ENCODE peak calls at places on chromosomes 13 and 19, in eight cellular contexts. G is NCI-H2171; Q is fibroblast of pulmonary artery; Y is stimulated activated CD8-positive, alpha-beta memory T cell treated with anti-CD3 and anti-CD28 coated beads, Interleukin-15, amount 100 ng/mL, for 4 hours; U is stimulated activated naive CD8-positive, alpha-beta T cell treated with anti-CD3 and anti-CD28 coated beads, Interleukin-15, Interleukin-2, amounts not matched to agents 100 U/mL and 50 U/mL, for 24 hours; H is IMR-90; A is endothelial cell; L is NCI-H748 treated with DMSO at 0.1 percent for 48 hours. M is an unnamed sample.

GRCh38 chr13:23743717-23744116 is 145.5 kb downstream of the MIPEP start:
- DNase-seq in Y (no peak), G (no peak), U (no peak), L (peak; percentile 97), H (no peak), A (no peak), Q (no peak), M (no peak)

GRCh38 chr19:49677232-49677881 is at the start of gene PRMT1:
- DNase-seq in Q (peak; percentile 21), G (peak; percentile 45), U (peak; percentile 66), Y (no peak), H (no peak), L (no peak), A (peak; percentile 65), M (no peak)

GRCh38 chr13:105908581-105908980 is 626.9 kb downstream of the EFNB2 start:
- DNase-seq in G (no peak), A (no peak), U (peak; percentile 9), H (no peak), Y (no peak), Q (no peak), L (no peak), M (no peak)

GRCh38 chr13:42041017-42041683 is 7.3 kb upstream of the DGKH start:
- DNase-seq in Y (no peak), G (peak; percentile 27), H (peak; percentile 44), A (peak; percentile 68), Q (peak; percentile 56), L (peak; percentile 52), U (peak; percentile 54), M (peak; percentile 70)

GRCh38 chr19:13169769-13170168 is 19.6 kb downstream of the IER2 start:
- DNase-seq in A (no peak), H (peak; percentile 65), Y (no peak), L (no peak), U (no peak), Q (no peak), G (no peak), M (peak; percentile 84)

GRCh38 chr19:10430505-10431253 is 10.3 kb downstream of the PDE4A start:
- DNase-seq in Y (no peak), H (peak; percentile 37), L (no peak), G (no peak), A (no peak), Q (peak; percentile 45), U (peak; percentile 30), M (no peak)

GRCh38 chr13:63901630-63902029 is 2486.0 kb upstream of the PCDH20 start:
- DNase-seq in H (no peak), G (no peak), Y (no peak), U (no peak), L (no peak), A (no peak), Q (no peak), M (no peak)

GRCh38 chr13:29448124-29448685 is 147.3 kb downstream of the SLC7A1 start:
- DNase-seq in H (no peak), U (no peak), A (no peak), Y (no peak), G (no peak), L (no peak), Q (no peak), M (no peak)

GRCh38 chr19:16397791-16398529 is 73.3 kb downstream of the KLF2 start:
- DNase-seq in L (no peak), U (no peak), H (no peak), G (no peak), Q (no peak), A (no peak), Y (no peak), M (no peak)

GRCh38 chr13:86402500-86402899 is 603.3 kb upstream of the SLITRK6 start:
- DNase-seq in G (no peak), Q (no peak), Y (no peak), H (no peak), U (no peak), A (no peak), L (no peak), M (no peak)

GRCh38 chr13:92994056-92994455 is 232.6 kb upstream of the GPC6 start:
- DNase-seq in A (no peak), Y (no peak), Q (peak; percentile 27), G (no peak), H (peak; percentile 78), L (no peak), U (no peak), M (peak; percentile 22)

GRCh38 chr13:78881746-78882145 is 222.8 kb upstream of the OBI1 start:
- DNase-seq in L (peak; percentile 98), H (no peak), Y (no peak), U (no peak), Q (no peak), A (no peak), G (peak; percentile 63), M (no peak)

GRCh38 chr13:30179547-30180256 is 127.6 kb downstream of the KATNAL1 start:
- DNase-seq in L (peak; percentile 97), Y (no peak), U (no peak), Q (no peak), A (no peak), H (no peak), G (no peak), M (no peak)

GRCh38 chr13:78655007-78655406 is 3.9 kb downstream of the OBI1 start:
- DNase-seq in L (no peak), A (no peak), G (no peak), Q (no peak), U (no peak), Y (no peak), H (no peak), M (no peak)

GRCh38 chr13:75217949-75218348 is 264.0 kb downstream of the TBC1D4 start:
- DNase-seq in U (no peak), H (peak; percentile 4), A (no peak), L (no peak), Q (peak; percentile 50), Y (no peak), G (no peak), M (no peak)

GRCh38 chr19:6047741-6048231 is 62.5 kb downstream of the RFX2 start:
- DNase-seq in G (no peak), A (peak; percentile 67), U (no peak), Y (no peak), L (peak; percentile 1), Q (peak; percentile 56), H (peak; percentile 52), M (peak; percentile 55)

GRCh38 chr19:55447421-55448174 is 4.5 kb upstream of the SHISA7 start:
- DNase-seq in A (no peak), G (peak; percentile 67), H (peak; percentile 15), U (no peak), Q (peak; percentile 35), Y (no peak), L (peak; percentile 56), M (peak; percentile 96)

GRCh38 chr13:106052200-106052767 is 483.2 kb downstream of the EFNB2 start:
- DNase-seq in U (no peak), Y (no peak), G (no peak), A (no peak), Q (no peak), H (peak; percentile 48), L (no peak), M (no peak)

GRCh38 chr19:36203293-36203692 is 11.2 kb downstream of the ZNF565 start:
- DNase-seq in Y (no peak), L (no peak), Q (no peak), A (no peak), G (no peak), U (no peak), H (no peak), M (no peak)

GRCh38 chr19:6100284-6100915 is 9.9 kb downstream of the RFX2 start:
- DNase-seq in G (no peak), Y (peak; percentile 9), L (no peak), A (no peak), U (peak; percentile 50), H (no peak), Q (no peak), M (no peak)

GRCh38 chr19:2549701-2550191 is 73.8 kb downstream of the GADD45B start:
- DNase-seq in L (no peak), U (no peak), G (no peak), Q (peak; percentile 98), Y (no peak), H (peak; percentile 88), A (no peak), M (peak; percentile 53)

GRCh38 chr19:10651821-10652220 is 2.3 kb upstream of the ILF3 start:
- DNase-seq in Q (no peak), H (no peak), G (no peak), A (no peak), Y (no peak), U (no peak), L (no peak), M (no peak)

GRCh38 chr13:72194531-72194930 is 327.5 kb upstream of the DACH1 start:
- DNase-seq in H (no peak), U (no peak), Y (no peak), L (no peak), A (no peak), G (no peak), Q (no peak), M (no peak)

GRCh38 chr19:55314396-55314795 is 10.7 kb downstream of the TMEM150B start:
- DNase-seq in H (no peak), U (no peak), Q (no peak), G (no peak), Y (no peak), L (no peak), A (no peak), M (no peak)

GRCh38 chr13:112616586-112617381 is 28.8 kb upstream of the TUBGCP3 start:
- DNase-seq in G (no peak), Q (peak; percentile 59), H (peak; percentile 52), Y (no peak), U (peak; percentile 15), A (peak; percentile 47), L (peak; percentile 15), M (peak; percentile 62)

GRCh38 chr13:35826626-35827254 is 304.4 kb downstream of the DCLK1 start:
- DNase-seq in G (no peak), L (no peak), A (no peak), Y (no peak), Q (no peak), U (peak; percentile 7), H (no peak), M (no peak)

GRCh38 chr13:101511766-101512165 is 59.3 kb downstream of the ITGBL1 start:
- DNase-seq in Y (no peak), L (no peak), H (no peak), U (no peak), G (no peak), A (no peak), Q (peak; percentile 26), M (no peak)

GRCh38 chr13:113941571-113942191 is 32.2 kb downstream of the C13orf46 start:
- DNase-seq in G (no peak), H (no peak), U (no peak), Y (no peak), A (no peak), L (no peak), Q (no peak), M (peak; percentile 65)

GRCh38 chr19:47444388-47444821 is 25.1 kb upstream of the MEIS3 start:
- DNase-seq in Y (no peak), A (peak; percentile 78), U (no peak), L (no peak), H (no peak), Q (no peak), G (no peak), M (no peak)

GRCh38 chr13:91203430-91203829 is 144.1 kb upstream of the MIR17HG start:
- DNase-seq in Q (no peak), G (no peak), H (no peak), U (no peak), Y (no peak), A (no peak), L (peak; percentile 96), M (no peak)

GRCh38 chr13:77079902-77080413 is 53.0 kb upstream of the FBXL3 start:
- DNase-seq in G (no peak), A (no peak), L (no peak), Q (peak; percentile 7), H (no peak), U (no peak), Y (no peak), M (no peak)